ENCODE peak calls at places on chromosomes 6 and 20, in four cellular contexts. B, F, A and W are unnamed samples.

GRCh38 chr20:5680227-5680626 is 70.0 kb upstream of the SHLD1 start:
- DNase-seq in B (no peak), F (no peak), A (no peak), W (no peak)

GRCh38 chr6:143058987-143059386 is 1.7 kb upstream of the AIG1 start:
- DNase-seq in B (no peak), F (no peak), A (no peak), W (no peak)

GRCh38 chr20:22568872-22569344 is 15.5 kb downstream of the FOXA2 start:
- DNase-seq in B (no peak), F (no peak), A (no peak), W (no peak)

GRCh38 chr6:158958504-158959386 is 41.3 kb downstream of the RSPH3 start:
- DNase-seq in B (no peak), F (peak; percentile 10), A (no peak), W (no peak)

GRCh38 chr6:30842754-30843610 is 41.3 kb upstream of the DDR1 start:
- DNase-seq in B (no peak), F (peak; percentile 13), A (no peak), W (peak; percentile 65)

GRCh38 chr6:146200136-146200708 is 171.4 kb downstream of the GRM1 start:
- DNase-seq in B (no peak), F (no peak), A (no peak), W (no peak)

GRCh38 chr6:49551126-49551865 is 828 bp downstream of the C6orf141 start:
- DNase-seq in B (no peak), F (peak; percentile 42), A (no peak), W (no peak)

GRCh38 chr6:161406633-161407032 is 132.8 kb upstream of the AGPAT4 start:
- DNase-seq in B (no peak), F (peak; percentile 96), A (no peak), W (no peak)

GRCh38 chr6:13953061-13953705 is 28.4 kb downstream of the RNF182 start:
- DNase-seq in B (no peak), F (peak; percentile 92), A (no peak), W (no peak)

GRCh38 chr6:148743476-148743875 is 3.4 kb upstream of the UST start:
- DNase-seq in B (no peak), F (no peak), A (no peak), W (no peak)

GRCh38 chr6:37175332-37176267 is 5.6 kb downstream of the PIM1 start:
- DNase-seq in B (no peak), F (no peak), A (no peak), W (no peak)

GRCh38 chr6:30618270-30618787 is 689 bp downstream of the MRPS18B start:
- DNase-seq in B (no peak), F (peak; percentile 45), A (no peak), W (no peak)

GRCh38 chr20:32918296-32918695 is 59.6 kb downstream of the EFCAB8 start:
- DNase-seq in B (no peak), F (no peak), A (no peak), W (no peak)

GRCh38 chr20:54204063-54204462 is 3.8 kb upstream of the PFDN4 start:
- DNase-seq in B (no peak), F (no peak), A (no peak), W (no peak)

GRCh38 chr6:43873806-43874714 is 104.0 kb downstream of the VEGFA start:
- DNase-seq in B (no peak), F (no peak), A (no peak), W (no peak)

GRCh38 chr6:36633915-36634314 is 39.8 kb downstream of the SRSF3 start:
- DNase-seq in B (no peak), F (no peak), A (no peak), W (no peak)

GRCh38 chr6:163406830-163407229 is 7.7 kb upstream of the QKI start:
- DNase-seq in B (no peak), F (no peak), A (no peak), W (no peak)

GRCh38 chr6:53530346-53530745 is 14.6 kb downstream of the GCLC start:
- DNase-seq in B (no peak), F (peak; percentile 19), A (no peak), W (no peak)

GRCh38 chr6:157909282-157909664 is 72.4 kb upstream of the SYNJ2 start:
- DNase-seq in B (no peak), F (no peak), A (no peak), W (no peak)

GRCh38 chr6:111591901-111592461 is 13.7 kb downstream of the TRAF3IP2 start:
- DNase-seq in B (no peak), F (peak; percentile 64), A (no peak), W (no peak)

GRCh38 chr6:42225419-42225818 is 7.8 kb upstream of the MRPS10 start:
- DNase-seq in B (no peak), F (no peak), A (no peak), W (no peak)

GRCh38 chr6:143773503-143773902 is 69.6 kb upstream of the LTV1 start:
- DNase-seq in B (no peak), F (no peak), A (no peak), W (no peak)

GRCh38 chr6:21441386-21441785 is 152.2 kb upstream of the SOX4 start:
- DNase-seq in B (no peak), F (peak; percentile 33), A (no peak), W (no peak)

GRCh38 chr20:16501236-16501635 is 72.0 kb downstream of the KIF16B start:
- DNase-seq in B (no peak), F (no peak), A (no peak), W (no peak)

GRCh38 chr6:70668499-70668812 is 773 bp downstream of the SMAP1 start:
- DNase-seq in B (no peak), F (peak; percentile 66), A (no peak), W (no peak)